ENCODE peak calls at places on chromosomes 11 and 22, in four cellular contexts. One of them, this sample, is unnamed.

GRCh38 chr11:102824541-102824940 is 18.9 kb downstream of the MMP3 start:
- DNase-seq in OCI-LY7: no peak
- DNase-seq in NCI-H1105 treated with DMSO at 0.1 percent for 48 hours: no peak
- DNase-seq in mucosa of gallbladder: no peak
- DNase-seq in this sample: no peak

GRCh38 chr11:112931686-112932085 is 29.5 kb upstream of the NCAM1 start:
- DNase-seq in OCI-LY7: no peak
- DNase-seq in NCI-H1105 treated with DMSO at 0.1 percent for 48 hours: no peak
- DNase-seq in mucosa of gallbladder: no peak
- DNase-seq in this sample: no peak

GRCh38 chr11:92227233-92227593 is 2.6 kb downstream of the FAT3 start:
- DNase-seq in OCI-LY7: no peak
- DNase-seq in NCI-H1105 treated with DMSO at 0.1 percent for 48 hours: no peak
- DNase-seq in mucosa of gallbladder: no peak
- DNase-seq in this sample: no peak

GRCh38 chr11:44530413-44531115 is 34.9 kb upstream of the CD82 start:
- DNase-seq in OCI-LY7: no peak
- DNase-seq in NCI-H1105 treated with DMSO at 0.1 percent for 48 hours: no peak
- DNase-seq in mucosa of gallbladder: no peak
- DNase-seq in this sample: no peak

GRCh38 chr11:62416596-62416995 is 2.2 kb upstream of the SCGB1A1 start:
- DNase-seq in OCI-LY7: no peak
- DNase-seq in NCI-H1105 treated with DMSO at 0.1 percent for 48 hours: no peak
- DNase-seq in mucosa of gallbladder: no peak
- DNase-seq in this sample: no peak

GRCh38 chr11:80702264-80702663 is 1261.4 kb upstream of the TENM4 start:
- DNase-seq in OCI-LY7: no peak
- DNase-seq in NCI-H1105 treated with DMSO at 0.1 percent for 48 hours: no peak
- DNase-seq in mucosa of gallbladder: no peak
- DNase-seq in this sample: no peak

GRCh38 chr11:73401924-73402833 is 26.0 kb downstream of the RELT start:
- DNase-seq in OCI-LY7: no peak
- DNase-seq in NCI-H1105 treated with DMSO at 0.1 percent for 48 hours: no peak
- DNase-seq in mucosa of gallbladder: no peak
- DNase-seq in this sample: no peak

GRCh38 chr22:27513021-27513420 is 288.5 kb downstream of the MN1 start:
- DNase-seq in OCI-LY7: no peak
- DNase-seq in NCI-H1105 treated with DMSO at 0.1 percent for 48 hours: no peak
- DNase-seq in mucosa of gallbladder: no peak
- DNase-seq in this sample: no peak

GRCh38 chr22:26416670-26417270 is 12.3 kb upstream of the ASPHD2 start:
- DNase-seq in OCI-LY7: no peak
- DNase-seq in NCI-H1105 treated with DMSO at 0.1 percent for 48 hours: no peak
- DNase-seq in mucosa of gallbladder: no peak
- DNase-seq in this sample: no peak

This sample was measured in HepG2.